ENCODE peak calls at places on chromosome 4, in nine cellular contexts. K is lower leg skin; E is AG10803; G is activated naive CD4-positive, alpha-beta T cell treated with anti-CD3 and anti-CD28 coated beads for 36 hours; V is Panc1; U is tibial nerve; F is GM23248; D is HEK293T; X is kidney tubule cell. H is an unnamed sample.
A peak's percentile ranks its signal among the peaks of the same experiment; 100 is the strongest.

GRCh38 chr4:3009422-3009821 is 46.1 kb downstream of the GRK4 start:
- DNase-seq in K (no peak), E (peak; percentile 54), G (peak; percentile 49), V (no peak), U (no peak), F (peak; percentile 68), D (no peak), X (no peak), H (peak; percentile 32)

GRCh38 chr4:36138221-36138620 is 106.1 kb downstream of the ARAP2 start:
- DNase-seq in K (no peak), E (no peak), G (no peak), V (no peak), U (no peak), F (no peak), D (no peak), X (peak; percentile 1), H (no peak)

GRCh38 chr4:87499415-87500106 is 29.6 kb downstream of the SPARCL1 start:
- DNase-seq in K (no peak), E (no peak), G (no peak), V (no peak), U (no peak), F (no peak), D (no peak), X (no peak), H (no peak)

GRCh38 chr4:54794033-54794432 is 136.3 kb downstream of the KIT start:
- DNase-seq in K (no peak), E (no peak), G (no peak), V (no peak), U (no peak), F (no peak), D (no peak), X (no peak), H (no peak)

GRCh38 chr4:80184053-80184790 is 13.1 kb upstream of the PRDM8 start:
- DNase-seq in K (peak; percentile 97), E (peak; percentile 82), G (peak; percentile 90), V (no peak), U (peak; percentile 83), F (peak; percentile 93), D (peak; percentile 91), X (peak; percentile 80), H (peak; percentile 84)

GRCh38 chr4:7206385-7206784 is 14.0 kb downstream of the SORCS2 start:
- DNase-seq in K (no peak), E (peak; percentile 69), G (no peak), V (no peak), U (no peak), F (peak; percentile 91), D (no peak), X (peak; percentile 78), H (no peak)

GRCh38 chr4:122776916-122777315 is 44.4 kb downstream of the BBS12 start:
- DNase-seq in K (no peak), E (no peak), G (no peak), V (no peak), U (no peak), F (no peak), D (no peak), X (no peak), H (no peak)

GRCh38 chr4:121256346-121256745 is 92.2 kb upstream of the TNIP3 start:
- DNase-seq in K (no peak), E (peak; percentile 90), G (peak; percentile 78), V (no peak), U (no peak), F (peak; percentile 95), D (no peak), X (peak; percentile 81), H (no peak)

GRCh38 chr4:61376301-61376700 is 176.2 kb downstream of the ADGRL3 start:
- DNase-seq in K (no peak), E (no peak), G (no peak), V (no peak), U (no peak), F (no peak), D (no peak), X (no peak), H (no peak)

GRCh38 chr4:127849505-127850234 is 31.0 kb upstream of the PLK4 start:
- DNase-seq in K (no peak), E (no peak), G (no peak), V (no peak), U (no peak), F (peak; percentile 23), D (no peak), X (no peak), H (no peak)

GRCh38 chr4:150001815-150002214 is 76.4 kb upstream of the DCLK2 start:
- DNase-seq in K (no peak), E (no peak), G (no peak), V (no peak), U (no peak), F (peak; percentile 47), D (no peak), X (peak; percentile 92), H (no peak)

GRCh38 chr4:176302283-176303275 is 17.2 kb upstream of the SPCS3 start:
- DNase-seq in K (no peak), E (peak; percentile 79), G (no peak), V (peak; percentile 45), U (no peak), F (peak; percentile 88), D (no peak), X (peak; percentile 82), H (no peak)

GRCh38 chr4:79308087-79308486 is 17.8 kb downstream of the NAA11 start:
- DNase-seq in K (no peak), E (no peak), G (no peak), V (no peak), U (no peak), F (no peak), D (no peak), X (no peak), H (no peak)

GRCh38 chr4:144562019-144562740 is 83.8 kb upstream of the HHIP start:
- DNase-seq in K (no peak), E (no peak), G (no peak), V (no peak), U (no peak), F (no peak), D (no peak), X (peak; percentile 81), H (no peak)

GRCh38 chr4:18533262-18533775 is 511.8 kb upstream of the LCORL start:
- DNase-seq in K (no peak), E (no peak), G (no peak), V (no peak), U (no peak), F (no peak), D (no peak), X (no peak), H (no peak)

GRCh38 chr4:1842993-1843448 is 12.9 kb downstream of the LETM1 start:
- DNase-seq in K (no peak), E (peak; percentile 80), G (no peak), V (no peak), U (peak; percentile 33), F (peak; percentile 95), D (no peak), X (peak; percentile 87), H (no peak)

GRCh38 chr4:74311696-74312313 is 3.5 kb downstream of the EPGN start:
- DNase-seq in K (no peak), E (peak; percentile 66), G (peak; percentile 41), V (peak; percentile 27), U (peak; percentile 59), F (peak; percentile 76), D (peak; percentile 19), X (peak; percentile 68), H (peak; percentile 75)

GRCh38 chr4:163263601-163264000 is 68.8 kb downstream of the NPY1R start:
- DNase-seq in K (no peak), E (no peak), G (no peak), V (no peak), U (no peak), F (no peak), D (no peak), X (no peak), H (peak; percentile 63)

GRCh38 chr4:153465583-153465921 is 608 bp upstream of the TMEM131L start:
- DNase-seq in K (no peak), E (peak; percentile 52), G (peak; percentile 67), V (no peak), U (peak; percentile 17), F (peak; percentile 75), D (peak; percentile 45), X (peak; percentile 63), H (peak; percentile 49)

GRCh38 chr4:56112377-56112776 is 163.6 kb downstream of the CEP135 start:
- DNase-seq in K (no peak), E (no peak), G (no peak), V (no peak), U (no peak), F (no peak), D (no peak), X (no peak), H (no peak)

GRCh38 chr4:62952366-62952765 is 1456.9 kb downstream of the TECRL start:
- DNase-seq in K (no peak), E (no peak), G (no peak), V (no peak), U (no peak), F (no peak), D (no peak), X (no peak), H (no peak)

GRCh38 chr4:84529169-84529751 is 30.2 kb upstream of the NKX6-1 start:
- DNase-seq in K (no peak), E (peak; percentile 20), G (no peak), V (no peak), U (no peak), F (peak; percentile 53), D (peak; percentile 30), X (peak; percentile 40), H (peak; percentile 5)

GRCh38 chr4:60724623-60725022 is 475.5 kb upstream of the ADGRL3 start:
- DNase-seq in K (no peak), E (peak; percentile 81), G (no peak), V (no peak), U (no peak), F (peak; percentile 27), D (no peak), X (peak; percentile 7), H (no peak)

GRCh38 chr4:184479516-184479950 is 5.2 kb upstream of the IRF2 start:
- DNase-seq in K (no peak), E (no peak), G (no peak), V (no peak), U (no peak), F (peak; percentile 11), D (no peak), X (no peak), H (no peak)

GRCh38 chr4:22385615-22386014 is 130.3 kb downstream of the ADGRA3 start:
- DNase-seq in K (no peak), E (peak; percentile 41), G (peak; percentile 8), V (peak; percentile 15), U (no peak), F (peak; percentile 68), D (no peak), X (peak; percentile 65), H (no peak)

GRCh38 chr4:6107886-6108285 is 89.7 kb upstream of the C4orf50 start:
- DNase-seq in K (peak; percentile 66), E (no peak), G (no peak), V (no peak), U (no peak), F (no peak), D (no peak), X (no peak), H (no peak)

GRCh38 chr4:66023061-66023460 is 352.8 kb upstream of the EPHA5 start:
- DNase-seq in K (no peak), E (no peak), G (no peak), V (no peak), U (no peak), F (no peak), D (no peak), X (no peak), H (no peak)

GRCh38 chr4:37392540-37393255 is 148.2 kb downstream of the NWD2 start:
- DNase-seq in K (no peak), E (no peak), G (no peak), V (no peak), U (peak; percentile 46), F (peak; percentile 13), D (no peak), X (peak; percentile 89), H (peak; percentile 91)

GRCh38 chr4:180751009-180751408 is 1492.2 kb upstream of the TENM3 start:
- DNase-seq in K (no peak), E (no peak), G (no peak), V (no peak), U (no peak), F (peak; percentile 0), D (no peak), X (peak; percentile 68), H (no peak)

GRCh38 chr4:125388653-125389052 is 73.9 kb downstream of the FAT4 start:
- DNase-seq in K (no peak), E (peak; percentile 88), G (no peak), V (no peak), U (no peak), F (peak; percentile 72), D (no peak), X (no peak), H (no peak)

GRCh38 chr4:173509031-173510001 is 20.7 kb downstream of the HAND2 start:
- DNase-seq in K (peak; percentile 87), E (peak; percentile 54), G (no peak), V (no peak), U (no peak), F (peak; percentile 86), D (no peak), X (peak; percentile 40), H (no peak)

H was measured in Ammon's horn.